ENCODE peak calls at places on chromosomes 3 and 15, in six cellular contexts. P is GM23248; T is CD8-positive, alpha-beta memory T cell; M is fibroblast of lung; S is H9; J is WERI-Rb-1. E is an unnamed sample. For H3K27me3, the result is how much of the 10 kb centered on the place peaks cover.

GRCh38 chr3:71542548-71543370 is 40.8 kb downstream of the FOXP1 start:
- DNase-seq in P (peak), T (no peak), M (peak), S (no peak), J (no peak), E (peak)

GRCh38 chr3:39139442-39139841 is 13.9 kb downstream of the CSRNP1 start:
- DNase-seq in P (no peak), T (no peak), M (no peak), S (peak), J (no peak), E (no peak)

GRCh38 chr3:58143417-58144055 is 67.2 kb downstream of the DNASE1L3 start:
- DNase-seq in P (no peak), T (no peak), M (no peak), S (no peak), J (no peak), E (no peak)

GRCh38 chr3:58066842-58067241 is 58.6 kb downstream of the FLNB start:
- DNase-seq in P (peak), T (no peak), M (peak), S (no peak), J (no peak), E (peak)

GRCh38 chr3:150764607-150765366 is 1.8 kb upstream of the SIAH2 start:
- DNase-seq in P (no peak), T (no peak), M (no peak), S (no peak), J (no peak), E (no peak)

GRCh38 chr3:45236964-45237363 is 10.9 kb upstream of the TMEM158 start:
- DNase-seq in P (no peak), T (no peak), M (no peak), S (no peak), J (no peak), E (no peak)

GRCh38 chr15:74378853-74379252 is 11.4 kb upstream of the CYP11A1 start:
- DNase-seq in P (peak), T (no peak), M (peak), S (peak), J (no peak), E (peak)

GRCh38 chr3:187735837-187736236 is 9.4 kb downstream of the BCL6 start:
- DNase-seq in P (peak), T (no peak), M (peak), S (no peak), J (no peak), E (peak)

GRCh38 chr3:12158387-12159226 is at the start of gene TIMP4:
- DNase-seq in P (peak), T (no peak), M (peak), S (peak), J (no peak), E (peak)

GRCh38 chr3:194279701-194280360 is 71.3 kb downstream of the CPN2 start:
- DNase-seq in P (no peak), T (no peak), M (no peak), S (peak), J (no peak), E (no peak)

GRCh38 chr3:14253022-14253761 is 74.6 kb downstream of the LSM3 start:
- DNase-seq in P (peak), T (no peak), M (peak), S (no peak), J (no peak), E (no peak)

GRCh38 chr3:122353215-122353614 is 28.2 kb downstream of the CSTA start:
- DNase-seq in P (peak), T (no peak), M (no peak), S (no peak), J (no peak), E (no peak)

GRCh38 chr3:134361162-134361831 is 12.9 kb downstream of the AMOTL2 start:
- DNase-seq in P (peak), T (no peak), M (no peak), S (no peak), J (no peak), E (no peak)

GRCh38 chr3:24037971-24038370 is 92.9 kb downstream of the NR1D2 start:
- DNase-seq in P (no peak), T (no peak), M (no peak), S (no peak), J (no peak), E (no peak)

GRCh38 chr3:148146947-148147346 is 550.8 kb upstream of the AGTR1 start:
- DNase-seq in P (peak), T (no peak), M (peak), S (no peak), J (no peak), E (no peak)

GRCh38 chr3:50354850-50355249 is 4.2 kb downstream of the CYB561D2 start:
- DNase-seq in P (no peak), T (no peak), M (no peak), S (no peak), J (no peak), E (no peak)

GRCh38 chr3:127620637-127621375 is 8.2 kb upstream of the PODXL2 start:
- DNase-seq in P (no peak), T (no peak), M (no peak), S (no peak), J (no peak), E (no peak)

GRCh38 chr3:57691411-57692133 is 1.3 kb downstream of the DENND6A start:
- DNase-seq in P (peak), T (no peak), M (no peak), S (no peak), J (no peak), E (peak)

GRCh38 chr15:87639305-87640011 is 617.1 kb downstream of the NTRK3 start:
- DNase-seq in P (no peak), T (no peak), M (peak), S (no peak), J (no peak), E (no peak)

GRCh38 chr15:98734472-98735284 is 86.3 kb downstream of the IGF1R start:
- DNase-seq in P (peak), T (no peak), M (no peak), S (no peak), J (no peak), E (no peak)

GRCh38 chr3:99711361-99711760 is 73.0 kb downstream of the COL8A1 start:
- DNase-seq in P (no peak), T (no peak), M (peak), S (no peak), J (no peak), E (no peak)

GRCh38 chr15:68337826-68338225 is 60.3 kb downstream of the FEM1B start:
- DNase-seq in P (peak), T (no peak), M (no peak), S (no peak), J (no peak), E (no peak)

GRCh38 chr15:80234883-80235282 is 17.1 kb downstream of the CTXND1 start:
- DNase-seq in P (peak), T (peak), M (peak), S (peak), J (peak), E (peak)

GRCh38 chr3:70053293-70053692 is 53.8 kb downstream of the SAMMSON start:
- DNase-seq in P (no peak), T (no peak), M (peak), S (no peak), J (no peak), E (no peak)

GRCh38 chr3:183824761-183825379 is 507 bp downstream of the MAP6D1 start:
- DNase-seq in P (peak), T (no peak), M (peak), S (peak), J (peak), E (peak)

DNA sequence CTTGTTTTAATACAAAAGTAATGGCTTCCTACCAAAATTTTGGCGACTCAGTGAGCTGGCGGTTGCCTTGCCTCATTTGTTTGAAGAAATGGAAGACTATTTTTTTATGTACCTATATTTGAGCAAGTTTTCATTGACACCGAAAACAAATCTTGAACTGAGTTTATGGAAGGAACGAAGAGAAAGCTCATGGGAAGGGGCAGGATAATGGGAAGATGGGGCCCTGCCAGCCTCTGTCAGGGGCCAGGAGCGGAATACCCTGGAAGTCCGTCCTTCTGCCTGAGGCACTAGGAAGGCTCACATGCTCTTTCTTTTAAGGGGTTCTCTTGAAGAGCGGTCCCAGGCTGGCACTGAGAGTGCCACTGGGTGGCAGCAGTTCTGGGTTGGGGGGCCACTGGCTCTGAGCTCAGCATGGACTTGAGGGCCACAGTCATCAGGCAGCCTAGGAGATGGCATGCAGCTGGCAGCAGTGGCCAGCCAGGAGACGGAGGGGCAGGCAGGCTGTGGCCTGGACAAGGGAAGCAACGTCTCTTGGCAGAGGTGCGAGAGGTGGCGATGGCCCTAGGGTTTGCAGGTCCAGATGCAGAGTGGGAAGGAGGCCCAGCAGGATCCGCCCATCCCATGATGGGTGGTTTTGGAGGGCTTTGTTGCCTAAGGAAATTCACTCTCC is 41.6 kb downstream of the ISG20 start:
- DNase-seq in P (no peak), T (no peak), M (no peak), S (no peak), J (no peak), E (no peak)
- H3K27me3 ChIP-seq in P (under half), T (under half), M (under half), S (under half), J (under half), E (under half)

GRCh38 chr15:92812271-92812670 is 87.9 kb upstream of the CHD2 start:
- DNase-seq in P (no peak), T (no peak), M (no peak), S (no peak), J (no peak), E (no peak)
- H3K27ac ChIP-seq in P (no peak), T (peak), M (no peak), S (no peak), J (no peak), E (peak)

DNA sequence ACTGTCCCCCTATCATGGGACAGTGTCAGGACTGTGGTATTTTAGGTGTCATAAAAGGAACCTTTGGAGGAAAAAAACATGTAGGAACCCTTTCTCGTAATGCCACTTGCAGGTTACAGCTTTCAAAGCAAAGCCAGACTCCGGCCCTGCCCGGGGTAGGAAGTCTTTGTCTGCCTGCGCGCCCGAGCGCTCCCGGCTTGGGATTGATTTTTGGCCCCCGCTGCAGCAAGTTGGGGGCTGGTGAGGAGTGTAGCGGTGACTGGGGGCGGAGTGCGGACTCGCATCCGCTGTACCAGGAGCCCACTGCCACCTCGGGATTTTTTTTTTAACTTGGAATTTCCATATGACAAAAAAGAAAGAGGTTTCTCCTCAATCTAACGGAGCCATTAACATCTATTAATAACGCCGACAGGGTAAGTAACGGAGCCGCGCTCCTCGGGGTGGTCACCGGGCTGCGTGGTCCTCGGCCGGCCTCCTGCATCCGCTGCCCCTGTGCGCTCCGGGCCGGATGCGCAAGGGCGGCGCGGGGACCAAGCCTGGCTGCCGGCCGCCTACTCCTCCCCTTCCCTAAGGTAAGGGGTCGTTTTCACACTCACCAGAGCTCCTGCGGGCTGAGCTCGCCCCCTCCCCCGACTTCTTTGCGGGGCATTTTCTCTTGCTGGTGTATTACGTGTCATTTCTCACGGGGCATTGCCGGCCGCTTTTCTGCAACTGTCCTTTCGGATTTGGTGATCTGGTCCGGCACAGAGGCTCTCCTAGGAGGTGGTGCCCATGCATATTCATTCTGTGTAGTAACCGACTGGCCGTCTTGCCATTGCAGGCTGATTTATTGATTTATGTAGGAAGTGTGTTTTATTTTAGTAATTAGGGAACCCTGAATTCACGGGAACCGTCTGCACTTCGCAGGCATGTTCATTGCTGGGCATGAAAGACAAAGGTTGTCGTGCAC is 219.8 kb upstream of the TOPAZ1 start:
- DNase-seq in P (peak), T (no peak), M (peak), S (no peak), J (no peak), E (no peak)
- H3K27me3 ChIP-seq in P (under half), T (under half), M (under half), S (under half), J (under half), E (half or more)

DNA sequence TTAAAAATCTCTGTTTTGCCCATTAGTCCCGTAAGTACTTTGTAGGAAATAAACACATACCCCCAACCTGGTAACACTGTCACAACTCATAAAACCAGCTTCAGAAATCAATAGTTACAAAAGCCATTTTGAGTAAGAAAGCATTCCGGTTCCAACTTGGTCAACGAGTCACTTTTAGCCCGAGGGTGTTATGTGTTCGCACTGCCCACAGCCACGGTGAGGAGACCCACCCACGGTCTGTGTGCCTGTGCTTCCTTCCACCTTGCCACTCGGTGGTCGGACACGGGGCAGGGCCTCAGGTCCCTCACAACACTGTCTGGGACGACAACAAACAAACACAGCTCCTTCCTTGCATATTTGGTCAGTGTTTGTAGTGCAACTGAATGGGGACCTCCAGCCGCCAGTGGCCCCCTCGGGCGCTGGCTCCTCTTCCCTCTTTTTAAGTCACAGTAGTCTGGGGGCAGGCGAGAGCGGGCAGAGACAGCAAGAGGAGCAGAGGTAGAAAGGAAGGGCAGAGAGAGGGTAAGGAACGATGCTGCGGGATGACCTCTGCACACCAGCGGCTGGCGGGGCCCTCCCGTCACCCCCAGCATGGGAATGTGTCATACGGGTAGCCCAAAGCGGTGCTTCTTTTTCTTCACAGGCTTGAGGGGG is 5.2 kb upstream of the MUSTN1 start:
- DNase-seq in P (peak), T (no peak), M (no peak), S (no peak), J (no peak), E (no peak)
- H3K27ac ChIP-seq in P (no peak), T (no peak), M (no peak), S (no peak), J (peak), E (no peak)

GRCh38 chr3:138945646-138946553 is 1.0 kb downstream of the FOXL2 start:
- DNase-seq in P (peak), T (no peak), M (peak), S (peak), J (peak), E (no peak)

GRCh38 chr3:138947303-138948121 is 495 bp downstream of the FOXL2NB start:
- DNase-seq in P (no peak), T (no peak), M (no peak), S (peak), J (peak), E (no peak)

GRCh38 chr3:138948371-138949001 is 1.5 kb downstream of the FOXL2NB start:
- DNase-seq in P (no peak), T (no peak), M (no peak), S (no peak), J (no peak), E (no peak)

GRCh38 chr3:138944842-138945645 is 1.9 kb downstream of the FOXL2 start:
- DNase-seq in P (no peak), T (no peak), M (peak), S (peak), J (no peak), E (no peak)

GRCh38 chr3:138946554-138947302 is at the start of the genes FOXL2 and FOXL2NB:
- DNase-seq in P (peak), T (no peak), M (peak), S (peak), J (peak), E (peak)
- H3K27me3 ChIP-seq in P (under half), T (half or more), M (half or more), S (half or more), J (under half), E (half or more)